ENCODE peak calls at places on chromosomes 1 and 21, in six cellular contexts. Q is fibroblast of the aortic adventitia, I is non-pigmented ciliary epithelial cell, G is HFFc6, S is lower lobe of right lung, Y is OCI-M1. J is an unnamed sample.

GRCh38 chr1:7026188-7026587 is 240.9 kb downstream of the CAMTA1 start:
- DNase-seq in G (no peak), I (no peak), S (no peak), Y (no peak), Q (no peak), J (no peak)

GRCh38 chr1:62361426-62361825 is 42.2 kb upstream of the KANK4 start:
- DNase-seq in I (no peak), Y (no peak), S (no peak), Q (no peak), G (no peak), J (no peak)

GRCh38 chr21:35940074-35940927 is 120.0 kb downstream of the SETD4 start:
- DNase-seq in G (peak; percentile 75), Q (peak; percentile 89), I (no peak), S (no peak), Y (peak; percentile 92), J (peak; percentile 22)

GRCh38 chr1:60978421-60979357 is 103.7 kb upstream of the NFIA start:
- DNase-seq in Q (peak; percentile 65), Y (peak; percentile 81), S (no peak), G (peak; percentile 43), I (no peak), J (peak; percentile 37)

GRCh38 chr1:8517579-8518489 is 199.9 kb downstream of the SLC45A1 start:
- DNase-seq in Q (no peak), Y (peak; percentile 73), S (no peak), G (peak; percentile 55), I (no peak), J (no peak)

GRCh38 chr1:97693601-97694000 is 227.2 kb downstream of the DPYD start:
- DNase-seq in Q (no peak), G (peak; percentile 16), S (no peak), Y (no peak), I (no peak), J (no peak)

GRCh38 chr1:115062542-115063004 is 26.7 kb downstream of the TSPAN2 start:
- DNase-seq in Y (no peak), Q (peak; percentile 30), I (no peak), S (peak; percentile 70), G (peak; percentile 17), J (peak; percentile 33)

GRCh38 chr1:173489149-173489600 is 12.0 kb downstream of the PRDX6 start:
- DNase-seq in G (no peak), Y (peak; percentile 43), Q (peak; percentile 8), I (no peak), S (no peak), J (no peak)

GRCh38 chr1:50659107-50659628 is 235.9 kb upstream of the DMRTA2 start:
- DNase-seq in Q (no peak), S (no peak), G (no peak), I (no peak), Y (no peak), J (no peak)

GRCh38 chr1:179079113-179079761 is 2.6 kb upstream of the TOR3A start:
- DNase-seq in I (peak; percentile 30), Y (peak; percentile 89), G (peak; percentile 72), Q (peak; percentile 87), S (no peak), J (no peak)

GRCh38 chr1:74247881-74248528 is 12.8 kb downstream of the TNNI3K start:
- DNase-seq in G (no peak), Q (no peak), Y (no peak), S (peak; percentile 25), I (no peak), J (no peak)

GRCh38 chr1:77282866-77283539 is 1.2 kb downstream of the AK5 start:
- DNase-seq in Q (no peak), G (no peak), I (no peak), S (no peak), Y (no peak), J (no peak)

GRCh38 chr1:214423045-214423444 is 128.4 kb downstream of the PTPN14 start:
- DNase-seq in Y (no peak), S (no peak), G (no peak), I (no peak), Q (no peak), J (no peak)

GRCh38 chr1:241934181-241934815 is 23.3 kb upstream of the BECN2 start:
- DNase-seq in G (no peak), I (peak; percentile 13), S (no peak), Y (no peak), Q (peak; percentile 60), J (no peak)

GRCh38 chr1:171739646-171740045 is 2.2 kb downstream of the VAMP4 start:
- DNase-seq in S (no peak), Q (peak; percentile 24), G (no peak), Y (no peak), I (no peak), J (no peak)

GRCh38 chr1:20491178-20491577 is 5.2 kb upstream of the CAMK2N1 start:
- DNase-seq in I (no peak), Y (no peak), G (no peak), Q (no peak), S (no peak), J (no peak)

GRCh38 chr1:182389619-182390047 is 2.0 kb downstream of the GLUL start:
- DNase-seq in Q (no peak), I (no peak), S (peak; percentile 57), Y (peak; percentile 50), G (no peak), J (no peak)

GRCh38 chr21:44761747-44762208 is 39.8 kb downstream of the UBE2G2 start:
- DNase-seq in Y (no peak), Q (no peak), G (no peak), S (no peak), I (no peak), J (no peak)

GRCh38 chr1:29462096-29462495 is 225.8 kb downstream of the PTPRU start:
- DNase-seq in Q (no peak), I (no peak), S (no peak), Y (no peak), G (no peak), J (no peak)

GRCh38 chr1:189662190-189662589 is 815.5 kb downstream of the BRINP3 start:
- DNase-seq in Y (peak; percentile 26), S (no peak), Q (no peak), I (no peak), G (no peak), J (no peak)

GRCh38 chr1:50333595-50333974 is 89.7 kb downstream of the DMRTA2 start:
- DNase-seq in I (no peak), S (peak; percentile 73), Y (no peak), G (no peak), Q (peak; percentile 2), J (peak; percentile 66)

GRCh38 chr1:226980122-226980551 is 40.0 kb downstream of the COQ8A start:
- DNase-seq in G (no peak), Y (no peak), Q (no peak), S (no peak), I (no peak), J (peak; percentile 66)

GRCh38 chr1:87355894-87356293 is 27.2 kb downstream of the LMO4 start:
- DNase-seq in I (no peak), S (no peak), Y (no peak), G (no peak), Q (no peak), J (no peak)